ENCODE peak calls at places on chromosomes 13 and 19, in ten cellular contexts. Z is right atrium auricular region, J is A549, D is ascending aorta, B is stomach, K is breast epithelium, U is spleen, Y is IMR-90, L is cardiac muscle cell, G is upper lobe of right lung. T is an unnamed sample. For H3K4me1, the result is how much of the 10 kb centered on the place peaks cover.

GRCh38 chr13:20828540-20829364 is 55.0 kb upstream of the EEF1AKMT1 start:
- DNase-seq in J (peak), B (no peak), Z (no peak), U (no peak), K (no peak), L (peak), G (no peak), D (no peak), Y (peak), T (no peak)

GRCh38 chr19:5563008-5563431 is 4.7 kb downstream of the TINCR start:
- DNase-seq in U (no peak), Z (no peak), B (no peak), D (no peak), J (no peak), Y (no peak), K (no peak), G (no peak), L (no peak), T (no peak)

GRCh38 chr13:106432636-106433035 is 102.8 kb downstream of the EFNB2 start:
- DNase-seq in G (no peak), B (no peak), L (peak), Z (no peak), J (peak), U (no peak), D (no peak), Y (no peak), K (no peak), T (no peak)

GRCh38 chr19:35220315-35220921 is 8.1 kb downstream of the FAM187B start:
- DNase-seq in Z (no peak), B (no peak), Y (no peak), K (no peak), U (no peak), J (no peak), D (peak), L (peak), G (no peak), T (no peak)

GRCh38 chr19:55663846-55664536 is 9.2 kb downstream of the U2AF2 start:
- DNase-seq in J (no peak), B (no peak), G (no peak), Y (no peak), Z (no peak), U (no peak), K (no peak), D (no peak), L (no peak), T (no peak)

GRCh38 chr13:99967884-99968520 is 3.6 kb downstream of the ZIC5 start:
- DNase-seq in K (no peak), L (no peak), D (peak), J (no peak), Y (no peak), Z (no peak), G (no peak), U (no peak), B (no peak), T (peak)

GRCh38 chr19:20482721-20483120 is 82.9 kb downstream of the ZNF737 start:
- DNase-seq in B (no peak), J (no peak), Y (no peak), Z (no peak), K (no peak), L (no peak), G (no peak), U (no peak), D (no peak), T (no peak)

GRCh38 chr19:1073956-1074511 is 7.1 kb downstream of the ARHGAP45 start:
- DNase-seq in B (no peak), J (no peak), U (peak), Y (no peak), Z (no peak), K (no peak), L (no peak), G (no peak), D (no peak), T (no peak)

GRCh38 chr19:1104452-1105216 is 840 bp downstream of the GPX4 start:
- DNase-seq in B (peak), U (peak), Y (peak), Z (no peak), J (no peak), D (peak), L (peak), G (peak), K (no peak), T (peak)

GRCh38 chr13:92843549-92843948 is 383.1 kb upstream of the GPC6 start:
- DNase-seq in U (no peak), L (peak), Y (peak), J (no peak), K (no peak), G (no peak), Z (no peak), B (no peak), D (no peak), T (no peak)

GRCh38 chr19:51359294-51359693 is 6.9 kb downstream of the ETFB start:
- DNase-seq in L (peak), G (no peak), J (no peak), K (no peak), Y (peak), Z (no peak), D (no peak), B (no peak), U (no peak), T (no peak)

GRCh38 chr13:108561152-108561551 is 68.3 kb upstream of the MYO16 start:
- DNase-seq in L (no peak), J (no peak), Y (no peak), K (no peak), Z (no peak), B (no peak), U (no peak), G (no peak), D (no peak), T (no peak)

GRCh38 chr13:102907016-102907756 is 61.4 kb downstream of the ERCC5 start:
- DNase-seq in D (no peak), Z (no peak), U (no peak), Y (no peak), B (no peak), K (no peak), L (peak), G (no peak), J (no peak), T (no peak)

GRCh38 chr19:27767234-27767633 is 1445.7 kb downstream of the UQCRFS1 start:
- DNase-seq in U (no peak), G (no peak), Z (peak), L (no peak), J (no peak), D (peak), B (no peak), Y (no peak), K (no peak), T (no peak)

GRCh38 chr19:29415507-29415906 is 110.3 kb upstream of the VSTM2B start:
- DNase-seq in J (no peak), Z (no peak), G (no peak), L (no peak), D (no peak), U (no peak), K (no peak), Y (no peak), B (no peak), T (no peak)

GRCh38 chr19:1566392-1567115 is 1.6 kb downstream of the MEX3D start:
- DNase-seq in G (peak), Z (peak), J (peak), U (no peak), B (peak), D (peak), Y (peak), K (peak), L (peak), T (no peak)

GRCh38 chr13:109707044-109707794 is 79.2 kb downstream of the IRS2 start:
- DNase-seq in L (no peak), B (no peak), U (no peak), G (no peak), Y (no peak), D (no peak), Z (no peak), K (no peak), J (no peak), T (no peak)

GRCh38 chr13:95099541-95099940 is 201.7 kb downstream of the ABCC4 start:
- DNase-seq in K (no peak), G (no peak), D (no peak), B (peak), U (no peak), Y (peak), Z (no peak), J (peak), L (peak), T (no peak)

GRCh38 chr13:112350300-112350699 is 25.9 kb upstream of the SPACA7 start:
- DNase-seq in G (peak), D (no peak), U (peak), Z (no peak), B (no peak), J (no peak), K (no peak), L (no peak), Y (no peak), T (no peak)

GRCh38 chr13:26872444-26873173 is 112.0 kb upstream of the GPR12 start:
- DNase-seq in K (no peak), Y (peak), Z (no peak), J (peak), G (no peak), L (peak), U (peak), D (no peak), B (peak), T (no peak)

GRCh38 chr19:55502197-55502952 is 14.1 kb downstream of the SSC5D start:
- DNase-seq in Y (no peak), U (no peak), G (no peak), Z (no peak), B (no peak), J (no peak), D (no peak), K (no peak), L (no peak), T (no peak)

GRCh38 chr19:30338066-30338465 is 34.1 kb upstream of the ZNF536 start:
- DNase-seq in G (no peak), B (no peak), Y (no peak), L (no peak), D (no peak), J (no peak), Z (no peak), U (no peak), K (no peak), T (no peak)

GRCh38 chr19:3287814-3288213 is 63.4 kb downstream of the CELF5 start:
- DNase-seq in G (no peak), B (no peak), Z (no peak), J (no peak), Y (no peak), L (no peak), D (no peak), K (no peak), U (no peak), T (no peak)

GRCh38 chr19:29478578-29479565 is 46.9 kb upstream of the VSTM2B start:
- DNase-seq in K (no peak), B (no peak), J (peak), Z (no peak), U (no peak), D (no peak), G (no peak), Y (no peak), L (no peak), T (no peak)

GRCh38 chr19:31148671-31149070 is 200.6 kb downstream of the TSHZ3 start:
- DNase-seq in U (no peak), J (no peak), Z (no peak), K (no peak), G (no peak), L (no peak), B (no peak), Y (no peak), D (no peak), T (no peak)

GRCh38 chr13:101875717-101876393 is 423.4 kb downstream of the ITGBL1 start:
- DNase-seq in J (no peak), U (no peak), B (no peak), K (no peak), D (no peak), Z (no peak), G (no peak), Y (peak), L (peak), T (no peak)

GRCh38 chr19:1389033-1389940 is 5.6 kb downstream of the NDUFS7 start:
- DNase-seq in G (no peak), D (no peak), K (no peak), L (no peak), U (no peak), J (no peak), Z (no peak), B (no peak), Y (no peak), T (no peak)

GRCh38 chr19:11694533-11695439 is 44.0 kb downstream of the ZNF823 start:
- DNase-seq in Z (peak), G (peak), L (peak), K (peak), U (peak), J (no peak), B (peak), D (peak), Y (peak), T (peak)

GRCh38 chr19:887072-887471 is 5.9 kb downstream of the MED16 start:
- DNase-seq in G (no peak), U (no peak), Y (peak), D (no peak), K (no peak), Z (no peak), L (peak), B (no peak), J (no peak), T (no peak)

GRCh38 chr19:7602240-7602934 is 6.7 kb downstream of the CAMSAP3 start:
- DNase-seq in J (no peak), B (peak), G (peak), Z (no peak), D (no peak), K (no peak), Y (no peak), L (peak), U (no peak), T (no peak)

GRCh38 chr19:52689804-52690394 is 44.9 kb downstream of the ZNF611 start:
- DNase-seq in Y (no peak), G (peak), J (no peak), D (peak), Z (peak), L (peak), U (peak), B (peak), K (peak), T (peak)

GRCh38 chr19:1868971-1869370 is 5.6 kb upstream of the KLF16 start:
- DNase-seq in L (no peak), B (no peak), Z (no peak), Y (no peak), J (no peak), U (no peak), G (no peak), D (no peak), K (no peak), T (no peak)

GRCh38 chr19:28549680-28550277 is 663.2 kb downstream of the UQCRFS1 start:
- DNase-seq in Y (no peak), D (no peak), Z (no peak), B (no peak), K (no peak), J (no peak), U (no peak), L (no peak), G (no peak), T (no peak)

GRCh38 chr13:55345197-55345596 is 1795.5 kb upstream of the PRR20A start:
- DNase-seq in U (no peak), Z (no peak), K (no peak), Y (no peak), B (no peak), D (no peak), L (no peak), G (no peak), J (no peak), T (no peak)

GRCh38 chr13:77891041-77891440 is 27.6 kb downstream of the EDNRB start:
- DNase-seq in L (no peak), J (no peak), G (no peak), Z (no peak), Y (no peak), U (no peak), D (no peak), K (no peak), B (no peak), T (no peak)

GRCh38 chr13:61810065-61810464 is 394.4 kb upstream of the PCDH20 start:
- DNase-seq in B (no peak), K (no peak), L (no peak), Z (no peak), Y (no peak), D (no peak), U (no peak), G (no peak), J (no peak), T (no peak)

GRCh38 chr19:15448778-15449619 is 757 bp downstream of the WIZ start:
- DNase-seq in Y (no peak), J (peak), B (no peak), U (peak), G (no peak), L (peak), Z (no peak), D (no peak), K (no peak), T (no peak)

GRCh38 chr19:23101241-23101640 is 15.6 kb upstream of the ZNF730 start:
- DNase-seq in G (no peak), B (no peak), Y (no peak), J (no peak), U (no peak), D (no peak), Z (no peak), L (no peak), K (no peak), T (no peak)
- TF ChIP-seq CTCF in G (no peak), B (no peak), Y (no peak), J (no peak), U (no peak), D (no peak), Z (no peak), L (no peak), K (no peak), T (no peak)

DNA sequence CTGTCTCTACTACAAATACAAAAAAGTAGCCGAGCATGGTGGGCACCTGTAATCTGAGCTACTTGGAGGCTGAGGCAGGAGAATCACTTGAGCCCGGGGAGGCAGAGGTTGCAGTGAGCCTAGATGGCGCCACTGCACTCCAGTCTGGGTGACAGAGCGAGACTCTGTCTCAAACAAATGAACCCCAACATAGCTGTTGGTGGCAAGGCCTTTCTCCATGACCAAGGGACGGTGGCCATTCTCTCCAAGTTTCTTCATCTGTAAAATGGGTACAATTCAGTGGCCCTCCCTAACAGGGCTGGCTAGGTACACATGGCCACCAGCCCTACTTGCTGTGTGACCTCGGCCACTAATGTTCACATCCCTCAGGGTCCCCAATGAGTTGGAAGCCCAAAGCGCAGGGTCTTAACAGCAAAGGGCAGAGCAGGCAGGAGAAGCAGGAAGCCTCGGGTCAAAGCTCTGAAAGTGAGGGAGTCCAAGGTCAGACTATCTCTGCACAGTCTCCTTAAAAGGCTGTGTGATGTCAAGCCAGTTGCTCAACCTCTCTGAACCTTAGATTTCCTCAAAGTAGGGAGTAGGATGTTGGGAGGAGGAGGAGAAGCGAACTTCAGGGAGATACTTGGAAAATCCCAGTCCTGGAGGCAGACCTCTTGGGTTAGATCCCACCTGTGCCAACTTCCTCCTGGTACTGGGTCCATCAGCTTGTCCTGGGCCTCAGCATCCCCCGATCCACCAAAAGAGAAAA is 2.7 kb downstream of the JUND start:
- DNase-seq in B (peak), D (no peak), L (peak), K (peak), Y (no peak), J (no peak), U (peak), Z (no peak), G (no peak), T (peak)
- H3K4me1 ChIP-seq in B (half or more), D (half or more), L (under half), K (under half), Y (under half), J (half or more), U (half or more), Z (under half), G (under half), T (under half)

GRCh38 chr19:40533508-40533907 is 43.2 kb upstream of the SHKBP1 start:
- DNase-seq in Y (no peak), D (no peak), J (peak), L (no peak), G (no peak), K (no peak), U (no peak), B (no peak), Z (no peak), T (no peak)
- TF ChIP-seq CTCF in Y (peak), D (no peak), J (peak), L (peak), G (no peak), K (no peak), U (no peak), B (no peak), Z (no peak), T (no peak)

GRCh38 chr13:35630551-35631275 is 154.2 kb upstream of the MAB21L1 start:
- DNase-seq in Y (peak), U (no peak), G (no peak), L (peak), K (no peak), Z (no peak), B (no peak), D (no peak), J (peak), T (no peak)

DNA sequence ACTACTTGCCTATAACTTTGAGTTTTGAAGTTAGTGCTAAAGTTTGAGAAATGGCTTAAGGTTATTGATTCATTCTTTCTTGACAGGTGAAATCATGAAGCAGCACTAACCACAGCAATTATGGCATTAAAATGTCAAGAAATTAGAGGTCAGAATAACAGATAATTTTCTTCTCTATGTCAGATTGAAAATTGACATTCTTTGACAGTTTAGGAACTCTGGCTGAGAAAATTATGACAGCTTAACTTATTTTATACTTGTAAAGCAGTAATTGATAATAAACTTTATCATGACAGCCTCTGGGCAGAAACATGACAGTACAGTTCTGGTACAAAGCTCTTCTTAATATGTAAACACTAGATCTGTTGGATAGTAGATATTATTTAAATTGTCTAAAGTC is 155.2 kb upstream of the MAB21L1 start:
- DNase-seq in Z (no peak), D (no peak), U (no peak), K (no peak), B (no peak), Y (no peak), J (no peak), L (no peak), G (no peak), T (no peak)
- H3K4me1 ChIP-seq in Z (under half), D (under half), U (under half), K (under half), B (under half), Y (under half), J (under half), L (under half), G (under half), T (under half)

GRCh38 chr13:97588993-97589392 is 155.0 kb downstream of the RAP2A start:
- DNase-seq in Y (no peak), B (no peak), Z (no peak), U (no peak), J (no peak), G (no peak), D (no peak), K (no peak), L (no peak), T (no peak)
- TF ChIP-seq CTCF in Y (no peak), B (no peak), Z (no peak), U (no peak), J (no peak), G (no peak), D (no peak), K (no peak), L (no peak), T (no peak)

DNA sequence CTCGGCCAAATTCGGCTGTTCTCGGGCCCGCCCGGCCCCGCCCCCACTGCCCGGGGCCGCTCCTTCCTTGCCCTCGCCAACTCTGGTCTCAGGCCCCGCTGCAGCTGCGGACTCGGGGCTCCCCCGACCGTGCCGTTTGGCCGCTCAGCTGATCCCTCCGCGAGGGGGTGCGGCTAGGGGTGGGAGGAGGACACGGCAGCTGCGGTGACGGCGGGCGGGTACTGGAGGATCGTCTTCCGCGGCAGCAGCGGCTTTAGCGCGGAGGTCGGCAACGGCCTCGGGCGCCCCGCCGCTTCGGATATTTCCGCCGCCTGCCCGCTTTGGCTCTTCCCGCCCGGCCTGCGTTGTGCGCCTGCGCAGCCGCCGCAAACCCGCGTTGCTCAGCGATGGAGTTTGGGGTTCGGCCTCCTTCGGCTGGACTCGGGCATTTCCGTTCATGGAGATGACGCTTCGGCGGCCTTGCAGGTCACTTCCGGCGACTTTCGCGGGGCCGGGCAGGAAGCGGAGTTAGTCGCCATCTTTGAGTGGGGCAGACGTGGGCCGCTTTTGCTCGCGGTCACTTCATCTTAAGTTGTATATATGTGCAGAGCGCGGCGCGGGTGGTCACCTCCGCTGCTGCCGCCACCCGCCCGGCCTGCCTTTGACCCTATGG is 338 bp upstream of the UBE2M start:
- DNase-seq in G (peak), Y (peak), D (peak), J (peak), U (peak), K (peak), B (peak), Z (peak), L (peak), T (peak)
- H3K4me1 ChIP-seq in G (half or more), Y (under half), D (half or more), J (under half), U (half or more), K (under half), B (half or more), Z (under half), L (under half), T (under half)

T was measured in Peyer's patch.